ENCODE peak calls at places on chromosomes 16 and 17, in six cellular contexts. P is adipocyte, Y is OCI-LY7, N is RWPE2, K is stomach, R is A673. M is an unnamed sample.

GRCh38 chr17:48598727-48599126 is 5.1 kb upstream of the HOXB5 start:
- DNase-seq in Y (no peak), R (no peak), N (no peak), K (no peak), P (no peak), M (no peak)

GRCh38 chr16:38941-39892 is 14.2 kb downstream of the POLR3K start:
- DNase-seq in N (no peak), P (no peak), Y (peak; percentile 86), K (peak; percentile 73), R (no peak), M (no peak)

GRCh38 chr16:1932050-1933028 is 10.7 kb downstream of the MSRB1 start:
- DNase-seq in K (peak; percentile 69), P (no peak), Y (no peak), R (no peak), N (peak; percentile 61), M (no peak)

GRCh38 chr17:80859004-80859941 is 132.4 kb upstream of the CHMP6 start:
- DNase-seq in K (peak; percentile 75), N (peak; percentile 92), R (peak; percentile 90), Y (no peak), P (peak; percentile 87), M (peak; percentile 88)

GRCh38 chr16:11793840-11794239 is 3.2 kb downstream of the ZC3H7A start:
- DNase-seq in R (no peak), N (no peak), P (no peak), Y (no peak), K (no peak), M (no peak)

GRCh38 chr17:17103160-17103559 is 60.9 kb downstream of the MPRIP start:
- DNase-seq in R (no peak), K (no peak), P (no peak), N (no peak), Y (no peak), M (no peak)

GRCh38 chr16:71929048-71929447 is 33.7 kb downstream of the IST1 start:
- DNase-seq in K (no peak), N (no peak), Y (no peak), R (no peak), P (peak; percentile 72), M (peak; percentile 78)

GRCh38 chr16:889586-889985 is 81.2 kb downstream of the LMF1 start:
- DNase-seq in K (no peak), Y (no peak), R (no peak), N (no peak), P (no peak), M (no peak)

GRCh38 chr17:44219636-44220210 is at the start of gene UBTF:
- DNase-seq in R (peak; percentile 84), Y (peak; percentile 87), P (peak; percentile 74), N (peak; percentile 70), K (peak; percentile 62), M (no peak)

DNA sequence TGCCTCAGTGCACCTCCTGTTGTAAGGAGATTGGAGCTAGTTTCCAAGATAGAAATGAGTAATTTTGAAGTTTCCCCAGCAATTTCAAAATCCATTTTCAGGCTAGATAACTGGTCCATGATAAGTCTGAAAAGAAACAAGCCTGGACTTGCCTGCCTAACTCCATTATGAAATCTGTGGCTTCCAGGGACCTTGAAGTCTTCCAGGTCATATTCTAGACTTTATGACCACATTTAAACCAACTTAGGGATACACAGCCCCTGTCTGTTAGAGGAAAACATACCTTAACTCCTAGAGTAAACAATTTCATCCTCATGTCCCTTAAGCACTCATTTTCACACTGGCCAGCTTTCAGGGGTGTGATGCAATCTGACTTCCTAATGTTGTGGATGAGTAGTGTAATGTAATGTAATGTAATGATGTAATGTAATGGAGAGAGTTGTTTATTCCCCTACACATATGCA is 96.7 kb upstream of the FAM20A start:
- DNase-seq in K (peak; percentile 31), N (no peak), P (peak; percentile 88), R (no peak), Y (no peak), M (peak; percentile 19)
- H3K4me1 ChIP-seq in K (peaks cover 5% of the 10 kb centered on the region), N (peaks cover 15% of the 10 kb centered on the region), P (peaks cover 32% of the 10 kb centered on the region), R (no peaks in the 10 kb centered on the region), Y (no peaks in the 10 kb centered on the region), M (no peaks in the 10 kb centered on the region)

GRCh38 chr17:28579526-28579925 is 2.8 kb upstream of the ALDOC start:
- DNase-seq in N (no peak), P (no peak), Y (no peak), R (no peak), K (no peak), M (no peak)
- H3K36me3 ChIP-seq in N (peaks cover 64% of the 10 kb centered on the region), P (peaks cover 15% of the 10 kb centered on the region), Y (peaks cover 88% of the 10 kb centered on the region), R (peaks cover 72% of the 10 kb centered on the region), K (peaks cover 22% of the 10 kb centered on the region), M (peaks cover 46% of the 10 kb centered on the region)

GRCh38 chr17:82863646-82863940 is 23.8 kb upstream of the ZNF750 start:
- DNase-seq in R (no peak), N (no peak), Y (no peak), P (no peak), K (no peak), M (no peak)

GRCh38 chr17:82861393-82861775 is 21.6 kb upstream of the ZNF750 start:
- DNase-seq in R (no peak), K (no peak), P (no peak), Y (no peak), N (no peak), M (no peak)

GRCh38 chr17:82862191-82862590 is 22.4 kb upstream of the ZNF750 start:
- DNase-seq in N (no peak), K (no peak), P (no peak), R (no peak), Y (no peak), M (no peak)

GRCh38 chr17:82863941-82864720 is 24.3 kb upstream of the ZNF750 start:
- DNase-seq in R (peak; percentile 94), K (peak; percentile 54), Y (peak; percentile 75), N (peak; percentile 54), P (peak; percentile 59), M (peak; percentile 89)

DNA sequence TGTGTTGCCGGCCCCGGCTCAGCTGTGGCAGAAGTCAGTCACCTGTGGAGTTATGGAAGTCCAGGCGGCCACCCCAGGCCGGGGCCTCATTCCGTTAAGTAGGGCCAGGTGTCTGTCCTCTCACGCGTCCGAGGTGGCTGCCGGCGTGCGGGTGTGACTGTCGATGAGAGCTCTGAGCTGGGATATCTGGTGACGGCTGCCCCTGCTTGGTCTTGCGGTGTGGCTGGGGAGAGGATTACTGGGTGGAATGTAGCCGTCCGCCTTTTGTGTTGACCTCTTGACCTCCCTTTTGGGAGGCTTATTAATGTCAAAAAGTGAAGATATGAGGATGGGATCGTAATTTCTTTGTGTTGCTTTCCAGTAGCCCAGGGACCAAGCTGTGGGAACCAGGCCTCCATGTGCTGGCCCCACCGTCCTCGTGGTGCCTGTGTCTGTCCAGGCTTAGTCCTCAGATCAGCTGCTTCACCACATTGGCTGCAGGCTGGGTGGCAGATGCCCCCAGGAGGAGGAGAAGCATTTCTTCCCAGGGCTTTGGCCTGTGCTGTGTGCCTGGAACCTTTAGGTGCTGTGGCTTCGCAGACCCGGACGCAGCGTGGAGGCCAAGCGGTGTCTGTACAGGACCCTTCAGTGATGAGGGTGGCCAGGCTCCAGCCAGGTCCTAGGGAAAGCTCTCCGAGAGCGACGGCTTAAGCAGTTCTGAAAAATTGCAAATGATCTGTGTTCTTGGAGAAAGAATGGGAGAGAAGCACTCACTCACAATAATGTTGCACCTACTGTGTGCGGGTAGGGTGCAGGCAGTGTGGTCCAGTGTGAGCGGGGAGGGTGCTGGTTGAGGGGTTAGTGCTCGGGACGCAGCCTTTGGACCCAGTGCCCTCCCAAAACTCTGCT is 23.2 kb upstream of the ZNF750 start:
- DNase-seq in R (no peak), N (peak; percentile 61), P (no peak), Y (no peak), K (no peak), M (no peak)
- H3K4me1 ChIP-seq in R (peaks cover 36% of the 10 kb centered on the region), N (peaks cover 20% of the 10 kb centered on the region), P (peaks cover 25% of the 10 kb centered on the region), Y (peaks cover 81% of the 10 kb centered on the region), K (peaks cover 23% of the 10 kb centered on the region), M (peaks cover 43% of the 10 kb centered on the region)

GRCh38 chr16:19705131-19705501 is 12.9 kb downstream of the KNOP1 start:
- DNase-seq in Y (no peak), K (no peak), R (no peak), N (no peak), P (no peak), M (no peak)

GRCh38 chr16:19703218-19703617 is 14.8 kb downstream of the KNOP1 start:
- DNase-seq in Y (no peak), K (no peak), R (no peak), N (no peak), P (no peak), M (no peak)

GRCh38 chr16:19705843-19706242 is 12.2 kb downstream of the KNOP1 start:
- DNase-seq in P (no peak), Y (no peak), N (no peak), R (no peak), K (no peak), M (no peak)

GRCh38 chr16:19706846-19707245 is 11.2 kb downstream of the KNOP1 start:
- DNase-seq in K (no peak), R (no peak), Y (no peak), N (no peak), P (no peak), M (no peak)

DNA sequence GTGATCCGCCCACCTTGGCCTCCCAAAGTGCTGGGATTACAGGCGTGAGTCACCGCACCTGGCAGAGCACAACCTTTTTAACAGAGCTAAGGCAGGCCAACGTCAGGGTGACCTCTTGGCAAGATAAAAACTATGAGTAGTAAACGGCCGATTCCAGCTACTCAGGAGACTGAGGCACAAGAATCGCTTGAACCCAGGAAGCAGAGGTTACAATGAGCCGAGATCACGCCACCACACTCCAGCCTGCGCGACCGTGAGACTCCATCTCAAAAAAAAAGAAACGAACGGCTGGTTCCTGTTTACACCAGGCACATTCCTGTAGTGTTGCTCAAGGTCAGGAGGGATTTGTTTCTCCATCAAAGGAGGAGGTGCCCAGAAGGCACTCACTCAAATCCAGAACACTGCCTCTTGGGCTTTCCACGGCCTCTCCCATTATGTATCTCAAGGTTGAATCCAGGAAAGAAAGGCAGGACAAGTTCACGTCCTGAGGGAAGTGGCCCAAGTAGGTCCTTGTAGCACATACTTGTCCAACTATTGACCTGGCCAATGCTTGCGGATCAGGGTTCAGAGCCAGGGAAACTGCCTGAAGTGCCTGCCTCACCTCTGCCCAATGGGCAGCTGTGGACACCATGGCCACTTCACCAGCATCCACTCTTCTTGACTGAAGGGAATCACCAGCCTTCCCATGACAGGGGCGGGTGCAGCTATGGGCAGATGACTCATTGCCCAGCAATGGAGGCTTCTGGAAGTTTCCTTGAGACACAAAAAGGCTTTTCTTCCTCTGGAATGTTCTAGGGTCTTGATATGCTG is 13.5 kb downstream of the KNOP1 start:
- DNase-seq in Y (no peak), R (no peak), K (no peak), N (no peak), P (peak; percentile 75), M (peak; percentile 70)
- H3K36me3 ChIP-seq in Y (peaks cover 94% of the 10 kb centered on the region), R (peaks cover 63% of the 10 kb centered on the region), K (peaks cover 100% of the 10 kb centered on the region), N (peaks cover 51% of the 10 kb centered on the region), P (peaks cover 33% of the 10 kb centered on the region), M (peaks cover 20% of the 10 kb centered on the region)

M was measured in astrocyte.